ENCODE peak calls at places on chromosomes 7 and 10, in four cellular contexts. B is CD8-positive, alpha-beta T cell; K is activated CD4-positive, alpha-beta T cell treated with anti-CD3 and anti-CD28 coated beads for 36 hours; L is H1. C is an unnamed sample.

GRCh38 chr7:37438879-37439278 is 9.8 kb downstream of the ELMO1 start:
- DNase-seq in L (no peak), K (no peak), B (no peak), C (no peak)

GRCh38 chr7:87451187-87451586 is 24.3 kb downstream of the ABCB4 start:
- DNase-seq in K (no peak), B (no peak), L (no peak), C (no peak)

GRCh38 chr7:42932861-42933591 is 850 bp downstream of the MRPL32 start:
- DNase-seq in L (no peak), K (no peak), B (no peak), C (no peak)

GRCh38 chr7:116315293-116315692 is 105.0 kb downstream of the TES start:
- DNase-seq in L (no peak), K (no peak), B (no peak), C (peak)

GRCh38 chr7:100509213-100509612 is 25.5 kb downstream of the NYAP1 start:
- DNase-seq in B (no peak), K (no peak), L (no peak), C (peak)

GRCh38 chr7:81004098-81004497 is 85.2 kb upstream of the SEMA3C start:
- DNase-seq in B (no peak), L (no peak), K (no peak), C (no peak)

GRCh38 chr10:87590705-87591588 is 68.7 kb upstream of the PAPSS2 start:
- DNase-seq in K (no peak), L (no peak), B (no peak), C (no peak)

GRCh38 chr10:99457808-99458207 is 27.4 kb upstream of the GOT1 start:
- DNase-seq in B (no peak), L (no peak), K (no peak), C (no peak)

GRCh38 chr10:31261502-31262311 is 57.3 kb upstream of the ZEB1 start:
- DNase-seq in L (no peak), K (no peak), B (no peak), C (peak)

GRCh38 chr10:49610015-49610734 is at the start of gene SLC18A3:
- DNase-seq in B (no peak), K (no peak), L (no peak), C (no peak)

GRCh38 chr10:70494966-70495365 is 16.4 kb downstream of the PALD1 start:
- DNase-seq in L (no peak), K (peak), B (no peak), C (no peak)

GRCh38 chr7:158275711-158276413 is 311.8 kb downstream of the PTPRN2 start:
- DNase-seq in K (no peak), B (no peak), L (no peak), C (no peak)

GRCh38 chr7:133854739-133855138 is 272.4 kb upstream of the LRGUK start:
- DNase-seq in K (no peak), B (no peak), L (no peak), C (peak)